ENCODE peak calls at places on chromosomes 7 and 10, in eight cellular contexts. One of them, this sample, is unnamed.

GRCh38 chr10:86191166-86191565 is 175.4 kb downstream of the GRID1 start:
- DNase-seq in colonic mucosa: no peak
- DNase-seq in gastrocnemius medialis: no peak
- DNase-seq in endothelial cell: no peak
- DNase-seq in CD8-positive, alpha-beta T cell: no peak
- DNase-seq in BE2C: no peak
- DNase-seq in endodermal cell: no peak
- DNase-seq in pancreas: no peak
- DNase-seq in this sample: no peak

GRCh38 chr7:81903115-81903514 is 133.3 kb upstream of the HGF start:
- DNase-seq in gastrocnemius medialis: no peak
- DNase-seq in CD8-positive, alpha-beta T cell: no peak
- DNase-seq in pancreas: no peak
- DNase-seq in BE2C: no peak
- DNase-seq in endodermal cell: no peak
- DNase-seq in endothelial cell: no peak
- DNase-seq in colonic mucosa: no peak
- DNase-seq in this sample: no peak

GRCh38 chr10:73644015-73644743 is 2.9 kb upstream of the MYOZ1 start:
- DNase-seq in pancreas: no peak
- DNase-seq in colonic mucosa: peak; percentile 59
- DNase-seq in endothelial cell: peak; percentile 67
- DNase-seq in BE2C: peak; percentile 58
- DNase-seq in gastrocnemius medialis: peak; percentile 9
- DNase-seq in endodermal cell: peak; percentile 82
- DNase-seq in CD8-positive, alpha-beta T cell: peak; percentile 39
- DNase-seq in this sample: no peak

GRCh38 chr10:29635711-29636144 is 957 bp upstream of the SVIL start:
- DNase-seq in gastrocnemius medialis: no peak
- DNase-seq in pancreas: no peak
- DNase-seq in colonic mucosa: peak; percentile 50
- DNase-seq in BE2C: no peak
- DNase-seq in endothelial cell: peak; percentile 35
- DNase-seq in endodermal cell: peak; percentile 84
- DNase-seq in CD8-positive, alpha-beta T cell: peak; percentile 29
- DNase-seq in this sample: no peak

GRCh38 chr7:5677538-5678294 is 103.7 kb downstream of the RNF216 start:
- DNase-seq in BE2C: peak; percentile 77
- DNase-seq in endothelial cell: peak; percentile 70
- DNase-seq in endodermal cell: peak; percentile 88
- DNase-seq in CD8-positive, alpha-beta T cell: peak; percentile 55
- DNase-seq in colonic mucosa: peak; percentile 54
- DNase-seq in gastrocnemius medialis: peak; percentile 52
- DNase-seq in pancreas: no peak
- DNase-seq in this sample: peak; percentile 73

GRCh38 chr7:107355616-107356015 is 114.2 kb upstream of the GPR22 start:
- DNase-seq in endothelial cell: no peak
- DNase-seq in pancreas: no peak
- DNase-seq in colonic mucosa: no peak
- DNase-seq in CD8-positive, alpha-beta T cell: no peak
- DNase-seq in gastrocnemius medialis: no peak
- DNase-seq in BE2C: no peak
- DNase-seq in endodermal cell: no peak
- DNase-seq in this sample: no peak

GRCh38 chr7:54904130-54904529 is 114.7 kb upstream of the EGFR start:
- DNase-seq in endodermal cell: no peak
- DNase-seq in CD8-positive, alpha-beta T cell: no peak
- DNase-seq in pancreas: no peak
- DNase-seq in endothelial cell: no peak
- DNase-seq in BE2C: no peak
- DNase-seq in gastrocnemius medialis: peak; percentile 32
- DNase-seq in colonic mucosa: no peak
- DNase-seq in this sample: no peak

GRCh38 chr7:71665716-71666115 is 533.8 kb downstream of the GALNT17 start:
- DNase-seq in gastrocnemius medialis: no peak
- DNase-seq in pancreas: no peak
- DNase-seq in endothelial cell: no peak
- DNase-seq in colonic mucosa: no peak
- DNase-seq in CD8-positive, alpha-beta T cell: no peak
- DNase-seq in BE2C: no peak
- DNase-seq in endodermal cell: no peak
- DNase-seq in this sample: no peak

GRCh38 chr10:73771722-73772279 is 10.0 kb upstream of the CHCHD1 start:
- DNase-seq in endothelial cell: peak; percentile 91
- DNase-seq in BE2C: peak; percentile 85
- DNase-seq in endodermal cell: peak; percentile 76
- DNase-seq in pancreas: no peak
- DNase-seq in gastrocnemius medialis: peak; percentile 83
- DNase-seq in colonic mucosa: peak; percentile 88
- DNase-seq in CD8-positive, alpha-beta T cell: peak; percentile 70
- DNase-seq in this sample: peak; percentile 95

GRCh38 chr10:78937800-78938694 is 130.7 kb upstream of the ZMIZ1 start:
- DNase-seq in pancreas: no peak
- DNase-seq in colonic mucosa: no peak
- DNase-seq in CD8-positive, alpha-beta T cell: no peak
- DNase-seq in BE2C: no peak
- DNase-seq in endothelial cell: peak; percentile 64
- DNase-seq in endodermal cell: peak; percentile 79
- DNase-seq in gastrocnemius medialis: no peak
- DNase-seq in this sample: no peak

GRCh38 chr7:133513608-133514007 is 260.7 kb downstream of the EXOC4 start:
- DNase-seq in BE2C: no peak
- DNase-seq in endodermal cell: no peak
- DNase-seq in CD8-positive, alpha-beta T cell: no peak
- DNase-seq in colonic mucosa: no peak
- DNase-seq in gastrocnemius medialis: no peak
- DNase-seq in pancreas: no peak
- DNase-seq in endothelial cell: no peak
- DNase-seq in this sample: no peak

GRCh38 chr10:58818889-58819288 is 306.2 kb downstream of the BICC1 start:
- DNase-seq in pancreas: no peak
- DNase-seq in endodermal cell: no peak
- DNase-seq in gastrocnemius medialis: no peak
- DNase-seq in BE2C: no peak
- DNase-seq in endothelial cell: no peak
- DNase-seq in colonic mucosa: no peak
- DNase-seq in CD8-positive, alpha-beta T cell: no peak
- DNase-seq in this sample: no peak

GRCh38 chr7:66626236-66626957 is 2.3 kb upstream of the KCTD7 start:
- DNase-seq in CD8-positive, alpha-beta T cell: no peak
- DNase-seq in BE2C: no peak
- DNase-seq in gastrocnemius medialis: no peak
- DNase-seq in endodermal cell: no peak
- DNase-seq in endothelial cell: no peak
- DNase-seq in colonic mucosa: no peak
- DNase-seq in pancreas: no peak
- DNase-seq in this sample: no peak

GRCh38 chr7:107471292-107472070 is 1.6 kb downstream of the GPR22 start:
- DNase-seq in endothelial cell: no peak
- DNase-seq in BE2C: no peak
- DNase-seq in CD8-positive, alpha-beta T cell: no peak
- DNase-seq in gastrocnemius medialis: no peak
- DNase-seq in colonic mucosa: no peak
- DNase-seq in pancreas: no peak
- DNase-seq in endodermal cell: no peak
- DNase-seq in this sample: no peak

GRCh38 chr7:93707249-93707648 is 132.7 kb upstream of the CALCR start:
- DNase-seq in pancreas: no peak
- DNase-seq in CD8-positive, alpha-beta T cell: no peak
- DNase-seq in endothelial cell: no peak
- DNase-seq in BE2C: no peak
- DNase-seq in gastrocnemius medialis: no peak
- DNase-seq in colonic mucosa: no peak
- DNase-seq in endodermal cell: no peak
- DNase-seq in this sample: no peak

GRCh38 chr7:137969828-137970227 is 32.1 kb downstream of the CREB3L2 start:
- DNase-seq in colonic mucosa: no peak
- DNase-seq in BE2C: no peak
- DNase-seq in CD8-positive, alpha-beta T cell: no peak
- DNase-seq in endodermal cell: no peak
- DNase-seq in pancreas: no peak
- DNase-seq in gastrocnemius medialis: no peak
- DNase-seq in endothelial cell: no peak
- DNase-seq in this sample: no peak

GRCh38 chr10:3185386-3185785 is 12.8 kb upstream of the PITRM1 start:
- DNase-seq in colonic mucosa: no peak
- DNase-seq in endodermal cell: no peak
- DNase-seq in pancreas: no peak
- DNase-seq in CD8-positive, alpha-beta T cell: no peak
- DNase-seq in BE2C: no peak
- DNase-seq in gastrocnemius medialis: no peak
- DNase-seq in endothelial cell: no peak
- DNase-seq in this sample: no peak

GRCh38 chr10:124641282-124642075 is 102.7 kb downstream of the FAM53B start:
- DNase-seq in endothelial cell: no peak
- DNase-seq in pancreas: peak; percentile 11
- DNase-seq in endodermal cell: no peak
- DNase-seq in BE2C: peak; percentile 72
- DNase-seq in CD8-positive, alpha-beta T cell: peak; percentile 63
- DNase-seq in colonic mucosa: no peak
- DNase-seq in gastrocnemius medialis: no peak
- DNase-seq in this sample: no peak

GRCh38 chr7:155441856-155442255 is 16.1 kb upstream of the EN2 start:
- DNase-seq in endothelial cell: no peak
- DNase-seq in BE2C: no peak
- DNase-seq in CD8-positive, alpha-beta T cell: no peak
- DNase-seq in pancreas: peak; percentile 15
- DNase-seq in gastrocnemius medialis: no peak
- DNase-seq in endodermal cell: no peak
- DNase-seq in colonic mucosa: no peak
- DNase-seq in this sample: no peak

GRCh38 chr7:18384491-18385143 is 110.9 kb upstream of the HDAC9 start:
- DNase-seq in pancreas: no peak
- DNase-seq in BE2C: peak; percentile 11
- DNase-seq in endodermal cell: no peak
- DNase-seq in gastrocnemius medialis: no peak
- DNase-seq in endothelial cell: no peak
- DNase-seq in colonic mucosa: no peak
- DNase-seq in CD8-positive, alpha-beta T cell: no peak
- DNase-seq in this sample: no peak

GRCh38 chr10:64332551-64332950 is 811.4 kb downstream of the REEP3 start:
- DNase-seq in colonic mucosa: no peak
- DNase-seq in endothelial cell: no peak
- DNase-seq in CD8-positive, alpha-beta T cell: no peak
- DNase-seq in gastrocnemius medialis: no peak
- DNase-seq in endodermal cell: no peak
- DNase-seq in pancreas: no peak
- DNase-seq in BE2C: no peak
- DNase-seq in this sample: no peak

DNA sequence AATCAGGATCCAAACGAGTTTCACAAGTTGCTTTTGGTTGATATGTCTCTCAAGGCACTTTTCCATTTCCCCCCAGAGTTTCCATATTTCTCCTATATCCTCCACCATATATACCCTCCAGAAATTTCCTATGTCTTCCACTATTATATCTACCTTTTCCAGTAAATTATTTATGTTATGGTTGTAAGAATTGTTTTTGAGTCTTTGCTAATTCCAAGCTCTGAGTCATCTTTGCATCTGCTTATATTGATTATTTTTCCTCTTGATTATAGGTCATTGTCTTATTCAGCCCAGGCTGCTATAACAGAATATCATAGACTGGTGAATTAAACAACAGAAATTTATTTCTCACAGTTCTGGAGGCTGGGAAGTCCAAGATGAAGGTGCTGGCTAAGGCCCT is 12.7 kb downstream of the TACC2 start:
- DNase-seq in BE2C: no peak
- DNase-seq in colonic mucosa: no peak
- DNase-seq in endothelial cell: no peak
- DNase-seq in CD8-positive, alpha-beta T cell: no peak
- DNase-seq in gastrocnemius medialis: no peak
- DNase-seq in pancreas: no peak
- DNase-seq in endodermal cell: no peak
- DNase-seq in this sample: no peak
- TF ChIP-seq CTCF in BE2C: no peak
- TF ChIP-seq CTCF in colonic mucosa: no peak
- TF ChIP-seq CTCF in endothelial cell: no peak
- TF ChIP-seq CTCF in CD8-positive, alpha-beta T cell: no peak
- TF ChIP-seq CTCF in gastrocnemius medialis: no peak
- TF ChIP-seq CTCF in pancreas: no peak
- TF ChIP-seq CTCF in endodermal cell: no peak
- TF ChIP-seq CTCF in this sample: no peak

DNA sequence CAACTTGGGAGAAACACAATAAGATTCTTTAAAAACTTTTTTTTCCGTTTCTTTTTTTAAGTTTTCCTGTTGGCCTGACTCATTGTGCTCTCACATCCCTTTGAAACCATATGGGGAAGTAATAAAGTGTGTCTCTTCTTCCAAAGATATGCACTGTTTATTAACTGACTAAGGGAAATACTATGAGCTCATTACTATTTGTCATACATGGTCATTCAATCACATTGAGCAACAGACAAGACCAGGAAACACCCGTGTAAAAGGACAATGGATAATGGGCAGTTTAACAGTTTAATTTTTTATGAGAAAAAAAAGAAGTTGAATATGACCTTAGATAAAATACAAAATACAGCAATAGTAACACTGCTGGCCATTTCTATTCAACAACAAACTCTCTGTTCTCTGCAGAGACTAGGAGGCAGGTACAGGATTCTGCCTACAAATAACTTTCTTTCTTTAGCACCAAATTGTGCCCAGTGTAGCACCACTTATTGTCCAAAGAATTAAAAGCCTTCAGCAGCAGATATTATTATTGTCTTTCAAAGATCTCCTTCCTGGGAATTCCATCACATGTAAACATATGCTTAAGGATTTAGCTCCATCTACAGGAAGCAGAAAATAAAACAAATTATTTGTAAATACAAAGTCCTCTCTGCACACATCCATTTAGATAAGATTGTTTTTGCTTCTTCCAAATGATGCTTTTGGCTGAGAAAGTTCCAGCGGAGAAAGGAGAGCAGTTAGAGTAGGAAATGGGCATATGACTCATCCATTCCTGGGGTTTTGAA is 55.0 kb upstream of the AKR1E2 start:
- DNase-seq in pancreas: no peak
- DNase-seq in gastrocnemius medialis: no peak
- DNase-seq in CD8-positive, alpha-beta T cell: no peak
- DNase-seq in BE2C: no peak
- DNase-seq in endothelial cell: no peak
- DNase-seq in endodermal cell: no peak
- DNase-seq in colonic mucosa: no peak
- DNase-seq in this sample: no peak
- TF ChIP-seq CTCF in pancreas: peak; percentile 7
- TF ChIP-seq CTCF in gastrocnemius medialis: peak; percentile 39
- TF ChIP-seq CTCF in CD8-positive, alpha-beta T cell: no peak
- TF ChIP-seq CTCF in BE2C: peak; percentile 28
- TF ChIP-seq CTCF in endothelial cell: no peak
- TF ChIP-seq CTCF in endodermal cell: peak; percentile 36
- TF ChIP-seq CTCF in colonic mucosa: no peak
- TF ChIP-seq CTCF in this sample: peak; percentile 58

GRCh38 chr7:4406288-4407058 is 275.6 kb upstream of the FOXK1 start:
- DNase-seq in CD8-positive, alpha-beta T cell: no peak
- DNase-seq in colonic mucosa: no peak
- DNase-seq in endothelial cell: no peak
- DNase-seq in endodermal cell: no peak
- DNase-seq in BE2C: no peak
- DNase-seq in pancreas: no peak
- DNase-seq in gastrocnemius medialis: no peak
- DNase-seq in this sample: no peak
- TF ChIP-seq CTCF in CD8-positive, alpha-beta T cell: no peak
- TF ChIP-seq CTCF in colonic mucosa: no peak
- TF ChIP-seq CTCF in endothelial cell: no peak
- TF ChIP-seq CTCF in endodermal cell: peak; percentile 40
- TF ChIP-seq CTCF in BE2C: no peak
- TF ChIP-seq CTCF in pancreas: no peak
- TF ChIP-seq CTCF in gastrocnemius medialis: no peak
- TF ChIP-seq CTCF in this sample: no peak

GRCh38 chr10:108112218-108112617 is 947.7 kb upstream of the SORCS1 start:
- DNase-seq in colonic mucosa: no peak
- DNase-seq in BE2C: no peak
- DNase-seq in pancreas: no peak
- DNase-seq in gastrocnemius medialis: no peak
- DNase-seq in CD8-positive, alpha-beta T cell: no peak
- DNase-seq in endodermal cell: no peak
- DNase-seq in endothelial cell: no peak
- DNase-seq in this sample: no peak
- TF ChIP-seq CTCF in colonic mucosa: peak; percentile 31
- TF ChIP-seq CTCF in BE2C: peak; percentile 61
- TF ChIP-seq CTCF in pancreas: no peak
- TF ChIP-seq CTCF in gastrocnemius medialis: no peak
- TF ChIP-seq CTCF in CD8-positive, alpha-beta T cell: no peak
- TF ChIP-seq CTCF in endodermal cell: peak; percentile 74
- TF ChIP-seq CTCF in endothelial cell: peak; percentile 56
- TF ChIP-seq CTCF in this sample: no peak

This sample was measured in psoas muscle.